ENCODE peak calls at places on chromosome X, in four cellular contexts. E, Y, W and J are unnamed samples.

GRCh38 chrX:43386872-43387271 is 269.2 kb upstream of the MAOA start:
- DNase-seq in E (no peak), Y (peak; percentile 34), W (no peak), J (no peak)

GRCh38 chrX:33592398-33592797 is 381.0 kb upstream of the DMD start:
- DNase-seq in E (no peak), Y (no peak), W (no peak), J (no peak)

GRCh38 chrX:139332441-139332840 is 198.1 kb upstream of the F9 start:
- DNase-seq in E (no peak), W (no peak), Y (peak; percentile 13), J (no peak)

GRCh38 chrX:14673764-14674163 is 144.4 kb downstream of the GLRA2 start:
- DNase-seq in Y (peak; percentile 94), W (peak; percentile 76), E (no peak), J (no peak)

GRCh38 chrX:100512471-100512870 is 72.3 kb upstream of the TNMD start:
- DNase-seq in W (no peak), E (no peak), Y (peak; percentile 38), J (no peak)

GRCh38 chrX:150156615-150157014 is 206.5 kb upstream of the MAMLD1 start:
- DNase-seq in W (no peak), Y (no peak), E (no peak), J (no peak)

GRCh38 chrX:121581885-121582284 is 534.5 kb downstream of the GLUD2 start:
- DNase-seq in W (no peak), E (no peak), Y (peak; percentile 17), J (no peak)

GRCh38 chrX:16785247-16786138 is 773 bp upstream of the TXLNG start:
- DNase-seq in E (no peak), Y (peak; percentile 18), W (peak; percentile 22), J (no peak)

GRCh38 chrX:105701310-105702052 is 120.9 kb upstream of the NRK start:
- DNase-seq in W (no peak), Y (peak; percentile 14), E (no peak), J (no peak)

GRCh38 chrX:120790118-120790517 is 85.5 kb downstream of the CT47B1 start:
- DNase-seq in Y (peak; percentile 82), W (peak; percentile 16), E (no peak), J (peak; percentile 4)

GRCh38 chrX:109843963-109844751 is 111.1 kb upstream of the ACSL4 start:
- DNase-seq in Y (no peak), E (no peak), W (no peak), J (no peak)

GRCh38 chrX:149497626-149498025 is 7.5 kb downstream of the IDS start:
- DNase-seq in Y (no peak), W (no peak), E (no peak), J (no peak)

GRCh38 chrX:40140706-40141499 is 43.1 kb upstream of the BCOR start:
- DNase-seq in Y (peak; percentile 26), W (peak; percentile 23), E (no peak), J (no peak)

GRCh38 chrX:132612990-132613564 is 124.2 kb upstream of the MBNL3 start:
- DNase-seq in W (peak; percentile 68), E (peak; percentile 34), Y (peak; percentile 54), J (peak; percentile 50)

GRCh38 chrX:28586891-28587635 is at the start of gene IL1RAPL1:
- DNase-seq in Y (peak; percentile 51), W (peak; percentile 3), E (no peak), J (peak; percentile 35)
- TF ChIP-seq CTCF in Y (peak; percentile 14), W (no peak), E (peak; percentile 39), J (peak; percentile 58)

GRCh38 chrX:56788717-56789122 is 59.7 kb downstream of the NBDY start:
- DNase-seq in Y (no peak), E (no peak), W (no peak), J (no peak)
- TF ChIP-seq CTCF in Y (no peak), E (no peak), W (no peak), J (no peak)

GRCh38 chrX:137119049-137119448 is 85.3 kb upstream of the GPR101 start:
- DNase-seq in Y (no peak), W (no peak), E (no peak), J (no peak)
- TF ChIP-seq CTCF in Y (no peak), W (no peak), E (no peak), J (no peak)

DNA sequence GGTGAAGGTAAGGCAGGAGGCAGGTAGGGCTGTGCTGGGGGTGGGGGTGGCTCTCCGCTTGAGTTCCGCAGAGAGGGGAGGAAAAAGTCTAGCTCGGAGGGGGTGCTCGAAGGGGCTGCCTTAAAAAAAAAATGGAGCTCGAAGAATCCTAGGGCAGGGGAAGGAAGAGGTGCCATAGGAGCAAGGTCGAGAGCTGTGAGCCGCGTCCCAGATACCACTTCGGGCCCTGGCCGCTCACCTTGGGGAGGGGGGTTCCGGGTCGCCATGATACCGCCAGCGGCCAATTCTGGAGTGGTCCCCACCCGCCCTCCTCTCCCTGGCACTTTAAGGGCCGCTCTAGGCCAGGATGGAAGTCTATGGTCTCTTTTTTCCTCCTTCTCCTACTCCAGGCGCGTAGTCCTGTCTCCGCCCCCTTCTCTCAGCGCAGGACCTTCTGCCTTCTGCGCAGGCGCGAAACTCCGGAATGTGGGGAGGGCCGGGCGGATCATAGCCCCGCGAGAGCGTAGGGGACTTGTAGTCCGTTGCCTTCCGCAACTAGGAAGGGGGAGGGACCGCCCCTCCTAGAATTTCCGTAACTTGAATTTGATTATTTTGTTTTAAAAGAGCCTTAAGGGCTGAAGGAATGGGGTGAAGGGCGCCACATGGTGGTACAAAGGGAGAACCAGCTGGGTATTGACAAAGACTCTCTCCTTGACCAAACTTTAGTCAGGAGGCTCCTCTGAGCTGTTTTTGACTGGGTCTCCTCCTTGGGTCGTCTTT is at the start of gene FUNDC1:
- DNase-seq in W (peak; percentile 95), E (peak; percentile 90), Y (peak; percentile 93), J (peak; percentile 88)
- TF ChIP-seq CTCF in W (no peak), E (peak; percentile 47), Y (no peak), J (peak; percentile 47)

GRCh38 chrX:134753185-134754008 is 95.1 kb upstream of the PLAC1 start:
- DNase-seq in E (no peak), W (no peak), Y (peak; percentile 31), J (no peak)
- TF ChIP-seq CTCF in E (no peak), W (no peak), Y (peak; percentile 26), J (no peak)

GRCh38 chrX:123357941-123358340 is 173.9 kb downstream of the GRIA3 start:
- DNase-seq in Y (no peak), W (no peak), E (no peak), J (no peak)
- TF ChIP-seq CTCF in Y (no peak), W (no peak), E (no peak), J (no peak)

GRCh38 chrX:47311857-47312774 is 58.3 kb upstream of the ZNF157 start:
- DNase-seq in E (no peak), W (peak; percentile 70), Y (peak; percentile 73), J (peak; percentile 32)
- TF ChIP-seq CTCF in E (peak; percentile 46), W (peak; percentile 55), Y (peak; percentile 54), J (peak; percentile 61)

GRCh38 chrX:21837056-21837455 is 2.4 kb upstream of the MBTPS2 start:
- DNase-seq in Y (no peak), E (no peak), W (no peak), J (no peak)
- TF ChIP-seq CTCF in Y (no peak), E (no peak), W (no peak), J (no peak)

GRCh38 chrX:12949927-12950656 is 24.8 kb upstream of the TMSB4X start:
- DNase-seq in E (no peak), W (peak; percentile 75), Y (peak; percentile 81), J (no peak)

GRCh38 chrX:12947545-12948235 is 27.2 kb upstream of the TMSB4X start:
- DNase-seq in Y (no peak), W (no peak), E (no peak), J (no peak)

GRCh38 chrX:12950851-12951589 is 23.9 kb upstream of the TMSB4X start:
- DNase-seq in W (peak; percentile 55), E (no peak), Y (peak; percentile 55), J (peak; percentile 40)

GRCh38 chrX:12948495-12948894 is 26.4 kb upstream of the TMSB4X start:
- DNase-seq in W (no peak), Y (no peak), E (no peak), J (no peak)

GRCh38 chrX:12949205-12949926 is 25.5 kb upstream of the TMSB4X start:
- DNase-seq in W (no peak), E (no peak), Y (no peak), J (no peak)
- TF ChIP-seq CTCF in W (no peak), E (no peak), Y (no peak), J (no peak)

DNA sequence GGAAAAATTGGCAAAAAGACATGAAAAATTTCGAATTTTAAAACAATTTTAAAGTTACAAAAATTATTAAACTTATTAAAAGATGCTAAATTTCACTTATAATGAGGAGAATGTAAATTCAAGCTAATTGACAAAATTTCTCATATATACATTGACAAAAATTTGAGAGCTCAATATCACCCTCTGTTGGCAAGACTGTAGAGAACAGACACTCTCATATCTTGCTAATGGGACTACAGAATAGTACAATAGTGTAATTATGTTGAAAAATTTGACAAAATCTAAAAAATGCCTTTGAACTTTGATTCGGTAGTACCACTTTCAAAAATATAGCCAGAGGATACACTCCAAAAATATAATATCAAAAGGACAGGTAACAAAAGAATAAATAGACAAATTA is 29.8 kb downstream of the DCAF8L2 start:
- DNase-seq in W (peak; percentile 6), E (no peak), Y (peak; percentile 47), J (no peak)
- TF ChIP-seq CTCF in W (peak; percentile 26), E (peak; percentile 47), Y (peak; percentile 42), J (peak; percentile 63)